ENCODE peak calls at places on chromosomes 16 and 17, in six cellular contexts. One of them, this sample, is unnamed.

GRCh38 chr16:27449434-27450188 is 47.6 kb downstream of the IL21R start:
- DNase-seq in iPS DF 6.9: no peak
- DNase-seq in heart right ventricle: no peak
- DNase-seq in ovary: no peak
- DNase-seq in mesenchymal stem cell: no peak
- DNase-seq in naive thymus-derived CD4-positive, alpha-beta T cell: peak; percentile 43
- DNase-seq in this sample: peak; percentile 71

GRCh38 chr17:74297941-74298340 is 23.9 kb downstream of the DNAI2 start:
- DNase-seq in iPS DF 6.9: no peak
- DNase-seq in heart right ventricle: no peak
- DNase-seq in ovary: no peak
- DNase-seq in mesenchymal stem cell: no peak
- DNase-seq in naive thymus-derived CD4-positive, alpha-beta T cell: no peak
- DNase-seq in this sample: no peak

GRCh38 chr17:64534187-64534586 is 27.4 kb downstream of the CEP95 start:
- DNase-seq in iPS DF 6.9: no peak
- DNase-seq in heart right ventricle: no peak
- DNase-seq in ovary: no peak
- DNase-seq in mesenchymal stem cell: no peak
- DNase-seq in naive thymus-derived CD4-positive, alpha-beta T cell: no peak
- DNase-seq in this sample: no peak

GRCh38 chr16:87538594-87538993 is 45.8 kb upstream of the ZCCHC14 start:
- DNase-seq in iPS DF 6.9: no peak
- DNase-seq in heart right ventricle: no peak
- DNase-seq in ovary: no peak
- DNase-seq in mesenchymal stem cell: no peak
- DNase-seq in naive thymus-derived CD4-positive, alpha-beta T cell: no peak
- DNase-seq in this sample: no peak

GRCh38 chr17:79299349-79299748 is 224.7 kb downstream of the ENGASE start:
- DNase-seq in iPS DF 6.9: no peak
- DNase-seq in heart right ventricle: no peak
- DNase-seq in ovary: no peak
- DNase-seq in mesenchymal stem cell: no peak
- DNase-seq in naive thymus-derived CD4-positive, alpha-beta T cell: no peak
- DNase-seq in this sample: no peak

GRCh38 chr17:20920813-20921199 is 122.0 kb downstream of the USP22 start:
- DNase-seq in iPS DF 6.9: no peak
- DNase-seq in heart right ventricle: no peak
- DNase-seq in ovary: no peak
- DNase-seq in mesenchymal stem cell: peak; percentile 73
- DNase-seq in naive thymus-derived CD4-positive, alpha-beta T cell: no peak
- DNase-seq in this sample: no peak

GRCh38 chr16:88705746-88706287 is 391 bp downstream of the RNF166 start:
- DNase-seq in iPS DF 6.9: no peak
- DNase-seq in heart right ventricle: no peak
- DNase-seq in ovary: no peak
- DNase-seq in mesenchymal stem cell: no peak
- DNase-seq in naive thymus-derived CD4-positive, alpha-beta T cell: no peak
- DNase-seq in this sample: no peak

GRCh38 chr17:50026901-50027638 is 28.8 kb upstream of the ITGA3 start:
- DNase-seq in iPS DF 6.9: peak; percentile 68
- DNase-seq in heart right ventricle: peak; percentile 87
- DNase-seq in ovary: peak; percentile 92
- DNase-seq in mesenchymal stem cell: peak; percentile 81
- DNase-seq in naive thymus-derived CD4-positive, alpha-beta T cell: peak; percentile 69
- DNase-seq in this sample: peak; percentile 62

GRCh38 chr17:57521606-57522435 is 223.3 kb downstream of the CCDC182 start:
- DNase-seq in iPS DF 6.9: no peak
- DNase-seq in heart right ventricle: no peak
- DNase-seq in ovary: no peak
- DNase-seq in mesenchymal stem cell: peak; percentile 85
- DNase-seq in naive thymus-derived CD4-positive, alpha-beta T cell: no peak
- DNase-seq in this sample: no peak

GRCh38 chr17:14387036-14387435 is 86.2 kb downstream of the HS3ST3B1 start:
- DNase-seq in iPS DF 6.9: no peak
- DNase-seq in heart right ventricle: no peak
- DNase-seq in ovary: no peak
- DNase-seq in mesenchymal stem cell: no peak
- DNase-seq in naive thymus-derived CD4-positive, alpha-beta T cell: no peak
- DNase-seq in this sample: no peak

GRCh38 chr17:7060165-7060890 is 16.4 kb upstream of the SLC16A11 start:
- DNase-seq in iPS DF 6.9: no peak
- DNase-seq in heart right ventricle: no peak
- DNase-seq in ovary: no peak
- DNase-seq in mesenchymal stem cell: peak; percentile 47
- DNase-seq in naive thymus-derived CD4-positive, alpha-beta T cell: no peak
- DNase-seq in this sample: no peak

GRCh38 chr16:72952404-72953301 is 95.3 kb downstream of the ZFHX3 start:
- DNase-seq in iPS DF 6.9: no peak
- DNase-seq in heart right ventricle: no peak
- DNase-seq in ovary: no peak
- DNase-seq in mesenchymal stem cell: peak; percentile 64
- DNase-seq in naive thymus-derived CD4-positive, alpha-beta T cell: no peak
- DNase-seq in this sample: no peak

GRCh38 chr16:30669026-30670000 is 11.1 kb downstream of the FBRS start:
- DNase-seq in iPS DF 6.9: no peak
- DNase-seq in heart right ventricle: no peak
- DNase-seq in ovary: peak; percentile 32
- DNase-seq in mesenchymal stem cell: no peak
- DNase-seq in naive thymus-derived CD4-positive, alpha-beta T cell: no peak
- DNase-seq in this sample: no peak

GRCh38 chr16:8959921-8960787 is 3.6 kb downstream of the USP7 start:
- DNase-seq in iPS DF 6.9: no peak
- DNase-seq in heart right ventricle: no peak
- DNase-seq in ovary: no peak
- DNase-seq in mesenchymal stem cell: peak; percentile 55
- DNase-seq in naive thymus-derived CD4-positive, alpha-beta T cell: no peak
- DNase-seq in this sample: no peak

GRCh38 chr16:85851034-85851780 is 47.8 kb upstream of the IRF8 start:
- DNase-seq in iPS DF 6.9: no peak
- DNase-seq in heart right ventricle: no peak
- DNase-seq in ovary: no peak
- DNase-seq in mesenchymal stem cell: no peak
- DNase-seq in naive thymus-derived CD4-positive, alpha-beta T cell: no peak
- DNase-seq in this sample: no peak

GRCh38 chr17:79842656-79843474 is 3.6 kb upstream of the CBX4 start:
- DNase-seq in iPS DF 6.9: no peak
- DNase-seq in heart right ventricle: no peak
- DNase-seq in ovary: peak; percentile 63
- DNase-seq in mesenchymal stem cell: peak; percentile 59
- DNase-seq in naive thymus-derived CD4-positive, alpha-beta T cell: no peak
- DNase-seq in this sample: no peak

GRCh38 chr17:75771334-75772281 is 6.6 kb upstream of the GALK1 start:
- DNase-seq in iPS DF 6.9: no peak
- DNase-seq in heart right ventricle: no peak
- DNase-seq in ovary: no peak
- DNase-seq in mesenchymal stem cell: peak; percentile 50
- DNase-seq in naive thymus-derived CD4-positive, alpha-beta T cell: no peak
- DNase-seq in this sample: no peak

GRCh38 chr16:72172105-72173034 is at the start of gene PMFBP1:
- DNase-seq in iPS DF 6.9: no peak
- DNase-seq in heart right ventricle: no peak
- DNase-seq in ovary: no peak
- DNase-seq in mesenchymal stem cell: peak; percentile 94
- DNase-seq in naive thymus-derived CD4-positive, alpha-beta T cell: no peak
- DNase-seq in this sample: no peak

GRCh38 chr17:76725580-76726230 is 701 bp downstream of the JMJD6 start:
- DNase-seq in iPS DF 6.9: no peak
- DNase-seq in heart right ventricle: peak; percentile 80
- DNase-seq in ovary: peak; percentile 70
- DNase-seq in mesenchymal stem cell: peak; percentile 61
- DNase-seq in naive thymus-derived CD4-positive, alpha-beta T cell: peak; percentile 54
- DNase-seq in this sample: peak; percentile 57

GRCh38 chr17:78268191-78268874 is 36.9 kb downstream of the TMEM235 start:
- DNase-seq in iPS DF 6.9: no peak
- DNase-seq in heart right ventricle: no peak
- DNase-seq in ovary: no peak
- DNase-seq in mesenchymal stem cell: no peak
- DNase-seq in naive thymus-derived CD4-positive, alpha-beta T cell: no peak
- DNase-seq in this sample: no peak

GRCh38 chr17:8137645-8138342 is 13.9 kb upstream of the HES7 start:
- DNase-seq in iPS DF 6.9: no peak
- DNase-seq in heart right ventricle: no peak
- DNase-seq in ovary: peak; percentile 51
- DNase-seq in mesenchymal stem cell: peak; percentile 38
- DNase-seq in naive thymus-derived CD4-positive, alpha-beta T cell: no peak
- DNase-seq in this sample: no peak

GRCh38 chr16:87931504-87931903 is 4.8 kb downstream of the CA5A start:
- DNase-seq in iPS DF 6.9: no peak
- DNase-seq in heart right ventricle: no peak
- DNase-seq in ovary: peak; percentile 20
- DNase-seq in mesenchymal stem cell: peak; percentile 29
- DNase-seq in naive thymus-derived CD4-positive, alpha-beta T cell: no peak
- DNase-seq in this sample: no peak

GRCh38 chr17:75084039-75084660 is 3.6 kb upstream of the SLC16A5 start:
- DNase-seq in iPS DF 6.9: no peak
- DNase-seq in heart right ventricle: no peak
- DNase-seq in ovary: no peak
- DNase-seq in mesenchymal stem cell: peak; percentile 72
- DNase-seq in naive thymus-derived CD4-positive, alpha-beta T cell: no peak
- DNase-seq in this sample: no peak

GRCh38 chr16:22092143-22092933 is at the start of gene VWA3A:
- DNase-seq in iPS DF 6.9: peak; percentile 35
- DNase-seq in heart right ventricle: no peak
- DNase-seq in ovary: no peak
- DNase-seq in mesenchymal stem cell: peak; percentile 75
- DNase-seq in naive thymus-derived CD4-positive, alpha-beta T cell: no peak
- DNase-seq in this sample: no peak

GRCh38 chr16:20851601-20852000 is 45.3 kb downstream of the REXO5 start:
- DNase-seq in iPS DF 6.9: no peak
- DNase-seq in heart right ventricle: peak; percentile 70
- DNase-seq in ovary: peak; percentile 73
- DNase-seq in mesenchymal stem cell: peak; percentile 65
- DNase-seq in naive thymus-derived CD4-positive, alpha-beta T cell: no peak
- DNase-seq in this sample: no peak

DNA sequence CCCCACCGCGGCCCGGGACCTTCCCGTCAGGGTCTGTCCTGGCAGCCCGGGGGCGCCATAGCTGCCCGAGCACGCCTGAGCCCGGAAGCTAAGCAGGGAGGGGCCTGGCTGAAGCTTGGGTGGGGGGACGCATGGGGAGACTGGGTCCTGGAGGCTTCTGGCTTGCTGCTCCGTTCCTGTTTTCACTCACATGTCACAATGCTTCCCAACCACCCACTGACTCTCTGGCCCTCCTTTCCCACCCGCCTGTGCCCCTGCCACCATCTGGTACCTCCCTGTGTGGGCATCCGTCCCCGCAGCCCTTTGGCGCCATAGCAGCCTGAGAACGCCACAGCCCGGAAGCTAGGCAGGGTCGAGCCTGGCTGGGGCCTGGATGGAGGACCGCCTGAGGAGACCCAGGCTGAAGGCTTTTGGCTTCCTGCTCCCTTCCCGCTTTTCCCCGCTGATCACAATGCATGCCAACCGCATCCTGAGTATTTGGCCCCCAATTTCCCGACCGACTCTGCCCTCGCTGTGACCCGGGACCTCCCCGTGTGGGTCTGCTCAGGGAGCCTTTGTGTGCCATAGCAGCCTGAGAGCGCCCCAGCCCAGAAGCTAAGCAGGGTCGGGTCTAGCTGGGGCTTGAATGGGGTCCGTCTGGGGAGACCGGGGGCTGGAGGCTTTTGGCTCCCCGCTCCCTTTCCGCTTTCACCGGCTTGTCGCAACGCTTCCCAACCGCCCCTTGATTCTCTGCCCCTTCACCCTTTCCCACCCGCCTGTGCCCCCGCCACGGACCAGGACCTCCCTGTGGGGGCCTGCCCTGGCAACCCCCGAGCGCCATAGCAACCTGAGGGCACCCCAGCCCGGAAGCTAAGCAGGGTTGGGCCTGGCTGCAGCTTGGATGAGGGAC is 2290.1 kb downstream of the TP53TG3F start:
- DNase-seq in iPS DF 6.9: no peak
- DNase-seq in heart right ventricle: peak; percentile 6
- DNase-seq in ovary: no peak
- DNase-seq in mesenchymal stem cell: no peak
- DNase-seq in naive thymus-derived CD4-positive, alpha-beta T cell: no peak
- DNase-seq in this sample: no peak
- H3K9me3 ChIP-seq in iPS DF 6.9: peaks cover 22% of the 10 kb centered on the region
- H3K9me3 ChIP-seq in heart right ventricle: peaks cover 85% of the 10 kb centered on the region
- H3K9me3 ChIP-seq in ovary: peaks cover 4% of the 10 kb centered on the region
- H3K9me3 ChIP-seq in mesenchymal stem cell: no peaks in the 10 kb centered on the region
- H3K9me3 ChIP-seq in naive thymus-derived CD4-positive, alpha-beta T cell: no peaks in the 10 kb centered on the region
- H3K9me3 ChIP-seq in this sample: no peaks in the 10 kb centered on the region

GRCh38 chr16:75188832-75189477 is 18.0 kb downstream of the CTRB2 start:
- DNase-seq in iPS DF 6.9: no peak
- DNase-seq in heart right ventricle: no peak
- DNase-seq in ovary: no peak
- DNase-seq in mesenchymal stem cell: no peak
- DNase-seq in naive thymus-derived CD4-positive, alpha-beta T cell: no peak
- DNase-seq in this sample: no peak
- H3K9me3 ChIP-seq in iPS DF 6.9: no peaks in the 10 kb centered on the region
- H3K9me3 ChIP-seq in heart right ventricle: no peaks in the 10 kb centered on the region
- H3K9me3 ChIP-seq in ovary: no peaks in the 10 kb centered on the region
- H3K9me3 ChIP-seq in mesenchymal stem cell: peaks cover 42% of the 10 kb centered on the region
- H3K9me3 ChIP-seq in naive thymus-derived CD4-positive, alpha-beta T cell: no peaks in the 10 kb centered on the region
- H3K9me3 ChIP-seq in this sample: no peaks in the 10 kb centered on the region

DNA sequence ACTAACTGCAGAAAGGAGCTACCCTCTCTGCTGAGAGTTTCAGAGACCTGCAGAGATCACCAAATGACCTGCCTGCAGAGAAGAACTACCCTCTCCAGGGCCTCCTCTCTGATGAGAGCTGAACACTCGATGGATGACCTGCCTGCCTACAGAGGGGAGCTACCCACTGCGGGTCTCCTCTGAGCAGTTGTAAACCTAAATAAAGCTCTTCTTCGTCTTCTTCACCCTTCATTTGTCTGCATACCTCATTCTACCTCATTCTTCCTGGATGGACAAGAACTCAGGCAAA is 24.2 kb downstream of the SSH2 start:
- DNase-seq in iPS DF 6.9: no peak
- DNase-seq in heart right ventricle: no peak
- DNase-seq in ovary: no peak
- DNase-seq in mesenchymal stem cell: no peak
- DNase-seq in naive thymus-derived CD4-positive, alpha-beta T cell: no peak
- DNase-seq in this sample: no peak
- H3K9me3 ChIP-seq in iPS DF 6.9: no peaks in the 10 kb centered on the region
- H3K9me3 ChIP-seq in heart right ventricle: no peaks in the 10 kb centered on the region
- H3K9me3 ChIP-seq in ovary: no peaks in the 10 kb centered on the region
- H3K9me3 ChIP-seq in mesenchymal stem cell: no peaks in the 10 kb centered on the region
- H3K9me3 ChIP-seq in naive thymus-derived CD4-positive, alpha-beta T cell: no peaks in the 10 kb centered on the region
- H3K9me3 ChIP-seq in this sample: no peaks in the 10 kb centered on the region

GRCh38 chr17:61455754-61456681 is 3.8 kb downstream of the TBX4 start:
- DNase-seq in iPS DF 6.9: no peak
- DNase-seq in heart right ventricle: no peak
- DNase-seq in ovary: no peak
- DNase-seq in mesenchymal stem cell: no peak
- DNase-seq in naive thymus-derived CD4-positive, alpha-beta T cell: no peak
- DNase-seq in this sample: no peak

GRCh38 chr17:61453563-61453962 is 1.3 kb downstream of the TBX4 start:
- DNase-seq in iPS DF 6.9: no peak
- DNase-seq in heart right ventricle: no peak
- DNase-seq in ovary: no peak
- DNase-seq in mesenchymal stem cell: peak; percentile 30
- DNase-seq in naive thymus-derived CD4-positive, alpha-beta T cell: no peak
- DNase-seq in this sample: no peak

GRCh38 chr17:61454095-61454931 is 2.1 kb downstream of the TBX4 start:
- DNase-seq in iPS DF 6.9: no peak
- DNase-seq in heart right ventricle: no peak
- DNase-seq in ovary: no peak
- DNase-seq in mesenchymal stem cell: peak; percentile 32
- DNase-seq in naive thymus-derived CD4-positive, alpha-beta T cell: no peak
- DNase-seq in this sample: no peak

GRCh38 chr17:61456688-61457225 is 4.5 kb downstream of the TBX4 start:
- DNase-seq in iPS DF 6.9: no peak
- DNase-seq in heart right ventricle: no peak
- DNase-seq in ovary: no peak
- DNase-seq in mesenchymal stem cell: no peak
- DNase-seq in naive thymus-derived CD4-positive, alpha-beta T cell: no peak
- DNase-seq in this sample: no peak

GRCh38 chr17:61454932-61455753 is 2.9 kb downstream of the TBX4 start:
- DNase-seq in iPS DF 6.9: no peak
- DNase-seq in heart right ventricle: no peak
- DNase-seq in ovary: no peak
- DNase-seq in mesenchymal stem cell: no peak
- DNase-seq in naive thymus-derived CD4-positive, alpha-beta T cell: no peak
- DNase-seq in this sample: no peak
- H3K9me3 ChIP-seq in iPS DF 6.9: no peaks in the 10 kb centered on the region
- H3K9me3 ChIP-seq in heart right ventricle: no peaks in the 10 kb centered on the region
- H3K9me3 ChIP-seq in ovary: peaks cover 7% of the 10 kb centered on the region
- H3K9me3 ChIP-seq in mesenchymal stem cell: no peaks in the 10 kb centered on the region
- H3K9me3 ChIP-seq in naive thymus-derived CD4-positive, alpha-beta T cell: no peaks in the 10 kb centered on the region
- H3K9me3 ChIP-seq in this sample: no peaks in the 10 kb centered on the region

This sample was measured in T-helper 17 cell.